ENCODE peak calls at places on chromosomes 6 and 20, in eight cellular contexts. Z is upper lobe of left lung; C is right lobe of liver; S is activated CD8-positive, alpha-beta memory T cell treated with anti-CD3 and anti-CD28 coated beads, Interleukin-2, amount 50 U/mL, for 4 hours; U is COR-L47; T is GM06990; Q is Ammon's horn; B is H7. N is an unnamed sample.

GRCh38 chr20:19815553-19815991 is 57.5 kb downstream of the RIN2 start:
- DNase-seq in T (peak; percentile 25), U (no peak), Q (no peak), C (no peak), Z (peak; percentile 42), B (no peak), S (no peak), N (peak; percentile 79)

GRCh38 chr20:1945134-1945618 is 48.7 kb downstream of the PDYN start:
- DNase-seq in S (no peak), B (no peak), C (peak; percentile 88), T (no peak), Q (peak; percentile 83), U (no peak), Z (peak; percentile 84), N (peak; percentile 91)

GRCh38 chr20:57609086-57609841 is 11.0 kb downstream of the ZBP1 start:
- DNase-seq in Q (no peak), S (no peak), C (no peak), Z (no peak), U (no peak), B (no peak), T (no peak), N (no peak)

GRCh38 chr20:3786126-3786484 is 435 bp downstream of the CENPB start:
- DNase-seq in Q (peak; percentile 59), T (peak; percentile 71), Z (no peak), C (peak; percentile 51), S (no peak), B (peak; percentile 78), U (peak; percentile 33), N (no peak)

GRCh38 chr6:38259736-38260135 is 380.0 kb downstream of the BTBD9 start:
- DNase-seq in B (no peak), Q (no peak), T (no peak), S (no peak), C (no peak), U (no peak), Z (no peak), N (no peak)

GRCh38 chr6:77619114-77619513 is 33.7 kb upstream of the MEI4 start:
- DNase-seq in T (no peak), U (no peak), S (no peak), Z (no peak), B (no peak), Q (no peak), C (no peak), N (no peak)

GRCh38 chr6:17879224-17879623 is 108.2 kb downstream of the KIF13A start:
- DNase-seq in T (no peak), S (no peak), B (no peak), Z (no peak), U (no peak), C (no peak), Q (no peak), N (no peak)

GRCh38 chr6:84415517-84415916 is 188.1 kb upstream of the CEP162 start:
- DNase-seq in T (no peak), C (no peak), B (no peak), Z (no peak), S (no peak), U (no peak), Q (no peak), N (no peak)

GRCh38 chr6:105991561-105992314 is 94.4 kb upstream of the PRDM1 start:
- DNase-seq in B (peak; percentile 46), C (peak; percentile 56), U (peak; percentile 51), Z (no peak), T (no peak), S (peak; percentile 40), Q (peak; percentile 8), N (no peak)

GRCh38 chr6:154996841-154997311 is 1.8 kb downstream of the TIAM2 start:
- DNase-seq in Q (peak; percentile 16), B (peak; percentile 26), U (no peak), T (no peak), Z (no peak), S (no peak), C (no peak), N (no peak)

GRCh38 chr6:36809156-36809555 is 30.1 kb downstream of the CPNE5 start:
- DNase-seq in T (no peak), Q (no peak), C (no peak), U (no peak), S (no peak), B (no peak), Z (no peak), N (no peak)

GRCh38 chr6:113857565-113858066 is 471 bp downstream of the MARCKS start:
- DNase-seq in S (no peak), C (peak; percentile 26), Q (peak; percentile 15), B (peak; percentile 61), U (no peak), Z (peak; percentile 35), T (peak; percentile 45), N (no peak)

GRCh38 chr6:41713161-41713649 is 22.2 kb downstream of the TFEB start:
- DNase-seq in T (no peak), C (peak; percentile 85), U (peak; percentile 75), B (no peak), Z (peak; percentile 90), S (no peak), Q (peak; percentile 83), N (no peak)

GRCh38 chr6:97925504-97925903 is 642.5 kb upstream of the MMS22L start:
- DNase-seq in S (no peak), B (no peak), Z (no peak), T (no peak), C (no peak), U (peak; percentile 22), Q (no peak), N (no peak)

GRCh38 chr6:152982768-152983636 is at the start of gene FBXO5:
- DNase-seq in B (peak; percentile 96), Q (peak; percentile 98), C (peak; percentile 99), U (peak; percentile 91), S (peak; percentile 97), T (peak; percentile 99), Z (peak; percentile 98), N (peak; percentile 96)

GRCh38 chr6:122491915-122492537 is 20.4 kb upstream of the SERINC1 start:
- DNase-seq in Z (peak; percentile 70), C (peak; percentile 63), Q (peak; percentile 88), B (peak; percentile 37), U (peak; percentile 9), S (peak; percentile 66), T (no peak), N (peak; percentile 55)

GRCh38 chr20:16701296-16701695 is 28.5 kb upstream of the SNRPB2 start:
- DNase-seq in C (no peak), B (peak; percentile 29), U (no peak), S (peak; percentile 21), Z (no peak), Q (peak; percentile 20), T (no peak), N (no peak)

GRCh38 chr20:6636209-6637159 is 131.0 kb upstream of the BMP2 start:
- DNase-seq in Q (peak; percentile 60), S (no peak), T (no peak), Z (peak; percentile 28), B (peak; percentile 6), U (peak; percentile 40), C (no peak), N (no peak)

GRCh38 chr6:50966532-50966931 is 147.9 kb downstream of the TFAP2B start:
- DNase-seq in S (no peak), B (no peak), C (no peak), Z (no peak), Q (no peak), U (no peak), T (peak; percentile 29), N (no peak)

GRCh38 chr6:32369678-32370077 is 2.0 kb downstream of the TSBP1 start:
- DNase-seq in U (no peak), B (no peak), S (no peak), Q (no peak), Z (no peak), C (no peak), T (no peak), N (no peak)

GRCh38 chr20:16363832-16364687 is 209.2 kb downstream of the KIF16B start:
- DNase-seq in T (no peak), S (no peak), C (no peak), B (no peak), Q (peak; percentile 17), U (no peak), Z (no peak), N (no peak)

GRCh38 chr20:63364801-63365585 is 3.8 kb upstream of the CHRNA4 start:
- DNase-seq in C (peak; percentile 87), S (no peak), Q (no peak), B (no peak), T (no peak), U (no peak), Z (no peak), N (no peak)

GRCh38 chr6:135212020-135212806 is 31.1 kb downstream of the MYB start:
- DNase-seq in C (no peak), Q (no peak), T (no peak), S (no peak), B (no peak), U (no peak), Z (no peak), N (no peak)

GRCh38 chr6:131937703-131938631 is 13.2 kb downstream of the CCN2 start:
- DNase-seq in T (no peak), S (no peak), B (no peak), U (peak; percentile 49), Q (no peak), C (peak; percentile 31), Z (no peak), N (no peak)

GRCh38 chr6:34922177-34922663 is 33.2 kb downstream of the ANKS1A start:
- DNase-seq in T (no peak), Z (no peak), Q (no peak), B (no peak), C (no peak), S (no peak), U (no peak), N (no peak)

GRCh38 chr6:72631480-72631879 is 9.6 kb downstream of the KCNQ5 start:
- DNase-seq in B (no peak), Z (no peak), C (no peak), S (no peak), U (no peak), Q (no peak), T (no peak), N (no peak)

GRCh38 chr6:20696676-20697075 is 162.4 kb downstream of the CDKAL1 start:
- DNase-seq in U (no peak), Z (no peak), C (no peak), Q (no peak), S (no peak), T (no peak), B (no peak), N (no peak)

GRCh38 chr6:42007753-42008528 is 42.4 kb upstream of the TAF8 start:
- DNase-seq in B (no peak), Q (no peak), T (no peak), S (peak; percentile 61), Z (peak; percentile 53), C (no peak), U (no peak), N (no peak)

GRCh38 chr6:160013987-160014868 is 45.3 kb downstream of the IGF2R start:
- DNase-seq in U (no peak), S (no peak), B (no peak), Z (peak; percentile 79), Q (no peak), C (no peak), T (no peak), N (no peak)

GRCh38 chr20:17995967-17996819 is 27.4 kb downstream of the MGME1 start:
- DNase-seq in S (no peak), Z (no peak), C (no peak), T (no peak), Q (peak; percentile 65), B (peak; percentile 66), U (peak; percentile 54), N (no peak)

GRCh38 chr20:41408986-41409385 is 42.4 kb upstream of the EMILIN3 start:
- DNase-seq in B (no peak), U (peak; percentile 92), T (no peak), C (no peak), Z (no peak), Q (no peak), S (no peak), N (no peak)

N was measured in CD14-positive monocyte.